ENCODE peak calls at places on chromosomes 13 and 19, in eight cellular contexts. G is heart left ventricle, Z is H54, X is GM12891, F is testis, Q is uterus, L is ovary, S is stomach. U is an unnamed sample.

GRCh38 chr13:50589651-50590054 is 253.8 kb downstream of the DLEU7 start:
- DNase-seq in L (no peak), X (no peak), Z (no peak), G (peak; percentile 36), F (no peak), Q (peak; percentile 46), S (no peak), U (no peak)

GRCh38 chr13:47903836-47904235 is 97.2 kb downstream of the SUCLA2 start:
- DNase-seq in Z (no peak), L (no peak), Q (no peak), S (no peak), G (no peak), F (no peak), X (no peak), U (no peak)

GRCh38 chr13:108409735-108410134 is 140.2 kb downstream of the TNFSF13B start:
- DNase-seq in F (no peak), Q (no peak), X (no peak), G (no peak), S (no peak), Z (no peak), L (no peak), U (no peak)

GRCh38 chr19:4539697-4540581 is at the start of gene LRG1:
- DNase-seq in S (peak; percentile 90), L (peak; percentile 67), G (no peak), F (no peak), Q (peak; percentile 50), Z (no peak), X (no peak), U (peak; percentile 96)

GRCh38 chr19:13770013-13770635 is 4.1 kb upstream of the C19orf53 start:
- DNase-seq in Q (no peak), Z (no peak), G (no peak), L (no peak), X (no peak), F (no peak), S (no peak), U (no peak)

GRCh38 chr13:76043882-76044281 is 407.8 kb downstream of the LMO7 start:
- DNase-seq in Q (no peak), Z (no peak), G (no peak), S (no peak), F (no peak), X (no peak), L (no peak), U (no peak)

GRCh38 chr19:37654118-37654517 is 1.1 kb downstream of the ZFP30 start:
- DNase-seq in S (no peak), Z (no peak), F (no peak), X (no peak), L (no peak), G (no peak), Q (no peak), U (no peak)

GRCh38 chr19:55146648-55147218 is 2.3 kb downstream of the TNNT1 start:
- DNase-seq in Q (no peak), G (no peak), F (no peak), S (no peak), Z (peak; percentile 99), X (no peak), L (no peak), U (no peak)

GRCh38 chr19:15124572-15125231 is 17.5 kb downstream of the SYDE1 start:
- DNase-seq in S (peak; percentile 55), Q (no peak), Z (no peak), F (peak; percentile 42), L (no peak), X (no peak), G (no peak), U (peak; percentile 38)

GRCh38 chr13:32297206-32297605 is 18.0 kb downstream of the ZAR1L start:
- DNase-seq in G (no peak), L (no peak), Z (no peak), Q (no peak), F (no peak), X (no peak), S (no peak), U (no peak)

GRCh38 chr13:98591721-98592352 is 14.9 kb upstream of the STK24 start:
- DNase-seq in F (no peak), S (no peak), X (no peak), G (no peak), L (no peak), Z (no peak), Q (no peak), U (no peak)

GRCh38 chr19:41876847-41877489 is at the start of gene CD79A:
- DNase-seq in X (no peak), S (no peak), G (no peak), L (no peak), F (no peak), Z (no peak), Q (no peak), U (no peak)

GRCh38 chr13:41960195-41960699 is 662 bp downstream of the VWA8 start:
- DNase-seq in Z (peak; percentile 7), Q (no peak), G (peak; percentile 40), S (no peak), L (no peak), F (peak; percentile 38), X (no peak), U (peak; percentile 15)

GRCh38 chr13:20561731-20562130 is 5.2 kb upstream of the IFT88 start:
- DNase-seq in L (no peak), X (no peak), Q (no peak), Z (no peak), F (no peak), G (no peak), S (no peak), U (no peak)
- TF ChIP-seq POLR2A in L (no peak), X (no peak), Q (no peak), Z (no peak), F (no peak), G (no peak), S (no peak), U (no peak)

DNA sequence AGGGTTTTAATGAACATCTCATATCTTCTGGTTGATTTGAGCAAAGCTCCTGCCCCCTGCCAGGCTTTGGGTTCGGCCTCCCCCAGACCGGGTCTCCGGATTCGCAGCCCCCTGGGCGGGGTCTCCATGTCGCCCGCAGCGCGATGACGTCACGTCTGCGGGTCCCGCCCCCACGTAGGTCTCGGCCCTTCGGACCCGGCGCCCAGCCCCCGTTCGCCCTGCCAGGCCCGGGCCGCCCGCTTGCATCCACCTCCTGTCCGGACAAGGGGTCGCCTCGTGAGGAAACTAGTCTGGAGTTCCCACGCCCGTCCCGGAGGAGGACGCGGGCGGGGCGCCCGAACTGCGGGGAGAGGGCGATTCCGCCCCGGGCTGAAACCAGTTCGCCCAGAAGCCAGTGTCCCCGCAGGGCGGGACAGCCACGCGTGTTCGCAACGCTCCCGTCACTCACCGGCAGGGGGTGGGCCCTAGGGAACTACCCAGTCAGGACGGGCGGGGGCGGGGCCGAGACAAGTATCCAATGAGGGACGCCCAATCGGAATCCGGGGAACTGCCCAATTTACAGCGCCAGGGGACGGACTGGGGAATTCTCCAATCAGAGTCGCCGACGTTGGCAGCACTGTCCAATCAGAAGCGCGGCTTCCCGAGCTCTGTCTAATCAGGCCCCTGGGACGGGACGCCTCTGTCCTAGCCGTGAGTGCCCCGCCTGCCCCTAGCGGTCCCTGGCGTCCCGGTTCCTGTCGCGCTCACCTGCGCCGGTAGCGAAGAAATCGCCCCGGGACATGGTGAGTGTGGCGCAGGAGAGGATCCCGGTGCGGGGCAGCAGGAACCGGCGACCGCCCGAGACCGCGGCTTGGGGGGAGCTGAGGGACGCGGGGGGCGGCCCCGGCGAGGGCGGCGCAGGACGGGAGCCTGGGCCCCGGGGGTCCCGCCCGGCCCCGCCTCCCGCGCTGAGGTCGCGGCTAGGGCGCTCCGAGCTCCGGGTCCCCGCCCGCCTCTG is at the start of gene ZNF555:
- DNase-seq in F (peak; percentile 100), L (peak; percentile 99), S (peak; percentile 100), X (peak; percentile 88), G (peak; percentile 100), Q (peak; percentile 100), Z (peak; percentile 100), U (peak; percentile 100)
- TF ChIP-seq POLR2A in F (no peak), L (peak; percentile 41), S (no peak), X (no peak), G (no peak), Q (peak; percentile 50), Z (peak; percentile 72), U (peak; percentile 12)

DNA sequence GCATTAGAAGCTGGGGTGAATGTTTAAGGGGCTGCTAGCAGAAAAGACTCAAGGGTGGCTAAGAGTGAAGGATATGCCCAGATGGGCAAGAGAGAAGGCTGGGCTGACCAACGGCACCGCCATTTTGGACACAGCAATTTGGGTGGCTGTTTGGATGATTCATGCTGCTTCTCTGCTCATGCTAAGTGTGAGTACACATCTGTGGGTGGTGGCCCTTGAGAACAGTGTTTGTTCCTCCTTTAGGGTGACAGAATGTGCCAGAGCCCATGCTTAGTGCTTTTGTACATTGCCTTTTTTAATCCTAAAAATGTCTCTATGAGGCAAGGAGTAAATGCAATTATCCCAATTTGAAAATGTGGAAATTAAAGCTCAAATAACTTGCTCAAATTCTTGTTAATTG is 9.8 kb downstream of the CBY2 start:
- DNase-seq in L (no peak), X (no peak), Z (no peak), F (no peak), Q (no peak), S (no peak), G (no peak), U (no peak)
- TF ChIP-seq POLR2A in L (no peak), X (no peak), Z (no peak), F (no peak), Q (no peak), S (no peak), G (no peak), U (no peak)

GRCh38 chr19:10685210-10685609 is 16.0 kb upstream of the QTRT1 start:
- DNase-seq in G (no peak), X (no peak), Q (no peak), L (no peak), S (no peak), Z (no peak), F (no peak), U (no peak)

GRCh38 chr19:10688545-10689280 is 12.5 kb upstream of the QTRT1 start:
- DNase-seq in F (no peak), S (no peak), X (no peak), L (no peak), Q (no peak), G (no peak), Z (no peak), U (no peak)

GRCh38 chr19:10686193-10686592 is 15.0 kb upstream of the QTRT1 start:
- DNase-seq in L (no peak), F (no peak), X (no peak), Q (no peak), S (no peak), Z (no peak), G (no peak), U (no peak)

GRCh38 chr19:10687518-10688288 is 13.5 kb upstream of the QTRT1 start:
- DNase-seq in S (no peak), Q (no peak), F (no peak), X (no peak), L (no peak), G (no peak), Z (no peak), U (no peak)

DNA sequence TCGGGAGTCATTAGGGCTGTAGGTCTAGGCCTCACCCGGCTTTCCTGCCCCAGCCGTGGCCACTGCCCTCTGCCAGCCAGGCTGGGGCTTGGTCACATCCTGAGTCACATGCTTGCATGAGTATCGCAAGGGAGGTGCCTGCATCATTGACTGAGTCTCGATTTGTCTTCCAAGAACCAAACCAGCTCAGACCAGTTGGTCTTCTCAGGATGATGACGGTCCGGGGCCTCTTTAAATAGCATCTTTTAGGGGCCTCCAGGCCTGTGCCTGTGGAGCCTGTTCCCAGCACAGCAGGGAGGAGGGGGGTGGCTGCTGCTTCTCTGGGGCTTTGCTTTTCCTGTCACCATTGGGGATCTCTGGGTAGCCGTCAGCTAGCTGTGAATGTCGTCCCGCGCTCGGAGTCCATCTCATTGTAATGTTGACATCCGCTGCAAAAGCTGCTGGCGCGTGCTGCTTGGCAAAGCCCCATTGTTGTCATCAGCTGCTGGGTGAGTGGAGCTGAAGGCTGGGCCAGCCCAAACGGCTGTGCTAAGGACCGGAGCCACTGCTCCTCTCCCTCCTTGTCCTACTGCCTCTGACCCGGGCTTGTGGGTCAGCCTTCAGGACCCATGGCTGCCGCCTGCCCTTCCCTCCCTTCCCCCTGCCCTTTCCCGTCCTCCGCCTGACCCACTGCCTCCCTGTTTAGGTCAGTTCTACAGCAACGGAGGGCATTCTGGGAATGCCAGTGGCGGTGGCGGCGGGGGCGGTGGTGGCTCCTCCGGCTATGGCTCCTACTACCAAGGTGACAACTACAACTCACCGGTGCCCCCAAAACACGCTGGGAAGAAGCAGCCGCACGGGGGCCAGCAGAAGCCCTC is 14.3 kb upstream of the QTRT1 start:
- DNase-seq in X (no peak), G (peak; percentile 73), Z (peak; percentile 60), Q (no peak), S (no peak), F (peak; percentile 54), L (no peak), U (no peak)
- TF ChIP-seq POLR2A in X (no peak), G (no peak), Z (no peak), Q (no peak), S (no peak), F (no peak), L (no peak), U (no peak)